ENCODE peak calls at places on chromosomes 16 and 17, in ten cellular contexts. One of them, this sample, is unnamed.

GRCh38 chr16:53999841-54000240 is 286.7 kb downstream of the IRX3 start:
- DNase-seq in H1: no peak
- DNase-seq in uterus: no peak
- DNase-seq in Peyer's patch: no peak
- DNase-seq in sigmoid colon: no peak
- DNase-seq in adrenal gland: no peak
- DNase-seq in transverse colon: no peak
- DNase-seq in A549: no peak
- DNase-seq in heart left ventricle: no peak
- DNase-seq in GM12892: no peak
- DNase-seq in this sample: no peak

GRCh38 chr16:73735018-73735417 is 561.6 kb upstream of the PSMD7 start:
- DNase-seq in H1: no peak
- DNase-seq in uterus: no peak
- DNase-seq in Peyer's patch: no peak
- DNase-seq in sigmoid colon: no peak
- DNase-seq in adrenal gland: no peak
- DNase-seq in transverse colon: no peak
- DNase-seq in A549: no peak
- DNase-seq in heart left ventricle: no peak
- DNase-seq in GM12892: no peak
- DNase-seq in this sample: no peak

GRCh38 chr16:79752421-79752820 is 151.9 kb upstream of the MAF start:
- DNase-seq in H1: no peak
- DNase-seq in uterus: no peak
- DNase-seq in Peyer's patch: no peak
- DNase-seq in sigmoid colon: no peak
- DNase-seq in adrenal gland: no peak
- DNase-seq in transverse colon: no peak
- DNase-seq in A549: no peak
- DNase-seq in heart left ventricle: no peak
- DNase-seq in GM12892: no peak
- DNase-seq in this sample: no peak

GRCh38 chr16:58098207-58099096 is 30.7 kb downstream of the CFAP20 start:
- DNase-seq in H1: no peak
- DNase-seq in uterus: no peak
- DNase-seq in Peyer's patch: no peak
- DNase-seq in sigmoid colon: peak
- DNase-seq in adrenal gland: no peak
- DNase-seq in transverse colon: no peak
- DNase-seq in A549: no peak
- DNase-seq in heart left ventricle: no peak
- DNase-seq in GM12892: no peak
- DNase-seq in this sample: no peak

GRCh38 chr16:67039260-67040020 is 10.5 kb downstream of the CBFB start:
- DNase-seq in H1: no peak
- DNase-seq in uterus: no peak
- DNase-seq in Peyer's patch: no peak
- DNase-seq in sigmoid colon: no peak
- DNase-seq in adrenal gland: no peak
- DNase-seq in transverse colon: no peak
- DNase-seq in A549: no peak
- DNase-seq in heart left ventricle: no peak
- DNase-seq in GM12892: no peak
- DNase-seq in this sample: no peak

GRCh38 chr17:79038545-79039135 is 14.7 kb downstream of the C1QTNF1 start:
- DNase-seq in H1: no peak
- DNase-seq in uterus: peak
- DNase-seq in Peyer's patch: peak
- DNase-seq in sigmoid colon: peak
- DNase-seq in adrenal gland: peak
- DNase-seq in transverse colon: no peak
- DNase-seq in A549: peak
- DNase-seq in heart left ventricle: no peak
- DNase-seq in GM12892: peak
- DNase-seq in this sample: peak

GRCh38 chr17:73340093-73340596 is 28.3 kb upstream of the CDC42EP4 start:
- DNase-seq in H1: no peak
- DNase-seq in uterus: peak
- DNase-seq in Peyer's patch: no peak
- DNase-seq in sigmoid colon: peak
- DNase-seq in adrenal gland: peak
- DNase-seq in transverse colon: peak
- DNase-seq in A549: peak
- DNase-seq in heart left ventricle: no peak
- DNase-seq in GM12892: no peak
- DNase-seq in this sample: no peak

GRCh38 chr16:75660321-75660720 is 12.7 kb downstream of the TERF2IP start:
- DNase-seq in H1: no peak
- DNase-seq in uterus: no peak
- DNase-seq in Peyer's patch: no peak
- DNase-seq in sigmoid colon: no peak
- DNase-seq in adrenal gland: peak
- DNase-seq in transverse colon: no peak
- DNase-seq in A549: no peak
- DNase-seq in heart left ventricle: no peak
- DNase-seq in GM12892: no peak
- DNase-seq in this sample: no peak

GRCh38 chr17:5198472-5198871 is 6.8 kb upstream of the ZNF594 start:
- DNase-seq in H1: no peak
- DNase-seq in uterus: no peak
- DNase-seq in Peyer's patch: no peak
- DNase-seq in sigmoid colon: no peak
- DNase-seq in adrenal gland: no peak
- DNase-seq in transverse colon: no peak
- DNase-seq in A549: no peak
- DNase-seq in heart left ventricle: no peak
- DNase-seq in GM12892: no peak
- DNase-seq in this sample: no peak

GRCh38 chr17:5203908-5204294 is 12.2 kb upstream of the ZNF594 start:
- DNase-seq in H1: no peak
- DNase-seq in uterus: no peak
- DNase-seq in Peyer's patch: no peak
- DNase-seq in sigmoid colon: no peak
- DNase-seq in adrenal gland: no peak
- DNase-seq in transverse colon: no peak
- DNase-seq in A549: no peak
- DNase-seq in heart left ventricle: no peak
- DNase-seq in GM12892: no peak
- DNase-seq in this sample: no peak

GRCh38 chr17:5203178-5203907 is 11.7 kb upstream of the ZNF594 start:
- DNase-seq in H1: no peak
- DNase-seq in uterus: no peak
- DNase-seq in Peyer's patch: no peak
- DNase-seq in sigmoid colon: no peak
- DNase-seq in adrenal gland: peak
- DNase-seq in transverse colon: no peak
- DNase-seq in A549: no peak
- DNase-seq in heart left ventricle: no peak
- DNase-seq in GM12892: no peak
- DNase-seq in this sample: no peak

GRCh38 chr17:5201011-5201410 is 9.3 kb upstream of the ZNF594 start:
- DNase-seq in H1: no peak
- DNase-seq in uterus: no peak
- DNase-seq in Peyer's patch: no peak
- DNase-seq in sigmoid colon: no peak
- DNase-seq in adrenal gland: no peak
- DNase-seq in transverse colon: no peak
- DNase-seq in A549: no peak
- DNase-seq in heart left ventricle: no peak
- DNase-seq in GM12892: no peak
- DNase-seq in this sample: no peak

DNA sequence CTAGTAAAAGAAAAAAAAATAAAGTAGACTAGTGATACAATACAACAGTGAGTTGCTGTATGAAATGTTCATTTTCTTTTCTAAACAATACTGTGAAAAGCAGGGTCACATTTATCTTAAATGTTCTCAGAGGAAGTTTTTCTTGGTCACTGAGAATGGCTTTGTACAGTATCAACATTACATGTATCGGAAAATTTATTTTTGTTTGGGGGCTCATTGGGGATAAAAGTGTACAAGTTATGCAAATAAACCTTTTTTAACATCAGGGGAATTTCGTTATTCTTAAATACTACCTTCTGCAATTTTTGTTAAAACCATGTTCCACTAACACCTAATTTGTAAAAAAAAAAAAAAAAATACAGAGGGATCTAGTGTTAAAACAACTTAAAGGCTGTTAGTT is 8.7 kb upstream of the ZNF594 start:
- DNase-seq in H1: no peak
- DNase-seq in uterus: no peak
- DNase-seq in Peyer's patch: no peak
- DNase-seq in sigmoid colon: no peak
- DNase-seq in adrenal gland: no peak
- DNase-seq in transverse colon: no peak
- DNase-seq in A549: no peak
- DNase-seq in heart left ventricle: no peak
- DNase-seq in GM12892: no peak
- DNase-seq in this sample: no peak
- TF ChIP-seq POLR2A in H1: no peak
- TF ChIP-seq POLR2A in uterus: no peak
- TF ChIP-seq POLR2A in Peyer's patch: no peak
- TF ChIP-seq POLR2A in sigmoid colon: no peak
- TF ChIP-seq POLR2A in adrenal gland: no peak
- TF ChIP-seq POLR2A in transverse colon: no peak
- TF ChIP-seq POLR2A in A549: no peak
- TF ChIP-seq POLR2A in heart left ventricle: no peak
- TF ChIP-seq POLR2A in GM12892: no peak
- TF ChIP-seq POLR2A in this sample: no peak

DNA sequence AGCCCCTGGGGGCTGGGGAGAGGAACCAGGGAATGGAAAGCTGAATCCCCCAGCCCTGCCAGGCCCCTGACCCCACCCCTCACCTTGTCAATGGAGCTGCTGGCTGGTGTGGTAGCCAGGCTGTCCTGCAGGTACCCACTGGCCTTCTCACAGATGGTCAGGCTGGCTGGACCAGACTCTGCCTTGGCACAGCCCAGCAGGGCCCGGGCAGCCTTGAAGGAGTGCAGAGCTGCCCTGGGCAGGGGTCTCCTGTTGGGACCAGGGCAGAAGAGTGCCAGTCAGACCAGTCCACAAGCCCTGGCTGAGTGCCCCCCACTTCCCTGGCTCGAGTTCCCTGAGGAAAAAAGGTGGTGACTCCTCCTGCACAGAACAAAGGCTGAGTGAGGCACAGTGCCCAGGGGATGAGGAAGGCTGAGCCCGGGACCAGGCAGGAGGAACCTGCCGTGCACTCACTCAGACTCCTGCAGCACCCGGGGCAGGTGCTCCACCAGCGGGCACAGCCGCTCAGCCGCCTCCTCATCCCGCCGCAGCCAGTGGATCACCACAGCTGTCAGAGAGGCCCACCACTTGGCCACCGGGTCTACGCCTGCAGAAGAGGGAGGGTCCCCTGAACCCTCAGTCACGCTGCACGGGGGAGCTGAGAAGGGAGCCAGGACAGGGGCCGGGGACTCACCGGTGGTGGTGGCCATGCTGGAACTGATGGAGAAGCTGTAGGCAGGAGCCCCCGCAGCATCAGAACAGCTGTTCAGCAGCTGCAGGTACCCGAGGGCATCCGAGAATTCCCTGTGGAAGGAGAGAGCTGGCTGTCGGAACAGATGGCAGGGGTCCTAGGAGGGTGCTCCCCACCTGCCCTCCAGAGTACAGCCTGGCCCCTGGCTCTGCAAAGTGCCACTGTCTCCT is 22.4 kb downstream of the SREBF1 start:
- DNase-seq in H1: no peak
- DNase-seq in uterus: no peak
- DNase-seq in Peyer's patch: no peak
- DNase-seq in sigmoid colon: no peak
- DNase-seq in adrenal gland: peak
- DNase-seq in transverse colon: no peak
- DNase-seq in A549: no peak
- DNase-seq in heart left ventricle: no peak
- DNase-seq in GM12892: no peak
- DNase-seq in this sample: no peak
- TF ChIP-seq POLR2A in H1: no peak
- TF ChIP-seq POLR2A in uterus: no peak
- TF ChIP-seq POLR2A in Peyer's patch: no peak
- TF ChIP-seq POLR2A in sigmoid colon: no peak
- TF ChIP-seq POLR2A in adrenal gland: no peak
- TF ChIP-seq POLR2A in transverse colon: no peak
- TF ChIP-seq POLR2A in A549: no peak
- TF ChIP-seq POLR2A in heart left ventricle: no peak
- TF ChIP-seq POLR2A in GM12892: no peak
- TF ChIP-seq POLR2A in this sample: no peak

GRCh38 chr17:57862410-57862989 is 12.7 kb upstream of the MRPS23 start:
- DNase-seq in H1: no peak
- DNase-seq in uterus: peak
- DNase-seq in Peyer's patch: no peak
- DNase-seq in sigmoid colon: no peak
- DNase-seq in adrenal gland: no peak
- DNase-seq in transverse colon: no peak
- DNase-seq in A549: no peak
- DNase-seq in heart left ventricle: no peak
- DNase-seq in GM12892: no peak
- DNase-seq in this sample: no peak

GRCh38 chr17:57860414-57860999 is 10.7 kb upstream of the MRPS23 start:
- DNase-seq in H1: no peak
- DNase-seq in uterus: no peak
- DNase-seq in Peyer's patch: no peak
- DNase-seq in sigmoid colon: no peak
- DNase-seq in adrenal gland: no peak
- DNase-seq in transverse colon: no peak
- DNase-seq in A549: no peak
- DNase-seq in heart left ventricle: peak
- DNase-seq in GM12892: no peak
- DNase-seq in this sample: no peak

GRCh38 chr17:57861000-57861736 is 11.3 kb upstream of the MRPS23 start:
- DNase-seq in H1: peak
- DNase-seq in uterus: no peak
- DNase-seq in Peyer's patch: peak
- DNase-seq in sigmoid colon: peak
- DNase-seq in adrenal gland: peak
- DNase-seq in transverse colon: peak
- DNase-seq in A549: peak
- DNase-seq in heart left ventricle: peak
- DNase-seq in GM12892: no peak
- DNase-seq in this sample: no peak

GRCh38 chr17:57862990-57863667 is 13.3 kb upstream of the MRPS23 start:
- DNase-seq in H1: no peak
- DNase-seq in uterus: peak
- DNase-seq in Peyer's patch: no peak
- DNase-seq in sigmoid colon: peak
- DNase-seq in adrenal gland: no peak
- DNase-seq in transverse colon: no peak
- DNase-seq in A549: no peak
- DNase-seq in heart left ventricle: no peak
- DNase-seq in GM12892: no peak
- DNase-seq in this sample: no peak

DNA sequence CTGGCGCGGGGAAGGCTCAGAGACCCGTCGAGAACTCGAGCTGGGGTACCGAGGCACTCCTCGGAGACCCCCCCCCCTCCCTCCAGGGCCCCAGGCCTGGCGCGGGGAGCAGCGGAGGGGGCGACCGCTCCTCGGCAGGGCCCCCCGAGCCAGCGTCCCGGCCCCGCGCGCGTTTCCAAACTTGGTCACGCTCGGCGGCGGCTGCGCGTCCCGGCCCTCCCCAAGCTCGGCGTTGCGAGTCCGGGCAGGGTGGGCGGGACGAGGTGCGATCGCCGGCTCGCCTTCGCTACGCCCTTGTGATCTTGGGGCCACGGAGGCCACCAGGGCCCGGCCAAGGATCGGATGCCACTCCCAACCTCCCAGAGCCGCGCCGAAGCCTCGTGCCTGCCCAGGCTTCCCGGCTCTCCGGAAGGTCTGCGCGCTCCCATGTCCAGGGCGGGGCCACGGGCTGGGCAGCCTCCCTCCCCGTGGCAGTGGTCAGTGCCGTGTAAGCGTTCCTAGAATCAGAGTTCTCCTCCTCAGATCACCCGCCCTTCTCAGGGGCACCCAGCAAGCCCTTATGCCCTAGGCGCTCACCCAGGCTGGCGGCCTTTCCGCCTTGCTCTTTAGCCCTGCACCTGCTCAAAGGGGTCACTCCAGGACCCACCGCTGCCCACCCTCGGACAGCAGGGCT is 12.0 kb upstream of the MRPS23 start:
- DNase-seq in H1: peak
- DNase-seq in uterus: peak
- DNase-seq in Peyer's patch: peak
- DNase-seq in sigmoid colon: peak
- DNase-seq in adrenal gland: peak
- DNase-seq in transverse colon: peak
- DNase-seq in A549: peak
- DNase-seq in heart left ventricle: peak
- DNase-seq in GM12892: no peak
- DNase-seq in this sample: peak
- TF ChIP-seq POLR2A in H1: no peak
- TF ChIP-seq POLR2A in uterus: no peak
- TF ChIP-seq POLR2A in Peyer's patch: no peak
- TF ChIP-seq POLR2A in sigmoid colon: peak
- TF ChIP-seq POLR2A in adrenal gland: peak
- TF ChIP-seq POLR2A in transverse colon: no peak
- TF ChIP-seq POLR2A in A549: no peak
- TF ChIP-seq POLR2A in heart left ventricle: peak
- TF ChIP-seq POLR2A in GM12892: no peak
- TF ChIP-seq POLR2A in this sample: peak

DNA sequence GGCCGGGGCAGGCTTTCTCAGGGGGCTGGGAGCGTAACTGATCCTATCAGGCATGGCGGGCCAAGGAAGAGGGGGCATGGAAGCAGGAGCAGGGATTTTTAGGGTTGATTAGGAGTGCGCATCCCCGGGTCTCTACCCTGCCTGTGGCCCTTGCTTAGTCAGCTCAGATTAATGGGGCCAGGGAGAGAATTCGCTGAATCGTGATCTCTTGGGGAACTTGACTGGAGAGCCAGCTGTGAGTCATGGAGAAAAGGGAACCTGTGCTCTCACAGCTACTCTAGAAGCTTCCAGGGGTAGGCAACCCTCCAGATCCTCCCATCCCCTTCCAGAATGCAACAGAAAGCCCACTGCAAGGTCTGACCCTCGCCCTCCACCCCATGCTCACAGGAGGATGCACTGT is 3.6 kb downstream of the FOXN1 start:
- DNase-seq in H1: no peak
- DNase-seq in uterus: no peak
- DNase-seq in Peyer's patch: no peak
- DNase-seq in sigmoid colon: no peak
- DNase-seq in adrenal gland: no peak
- DNase-seq in transverse colon: no peak
- DNase-seq in A549: no peak
- DNase-seq in heart left ventricle: no peak
- DNase-seq in GM12892: no peak
- DNase-seq in this sample: no peak
- TF ChIP-seq POLR2A in H1: no peak
- TF ChIP-seq POLR2A in uterus: no peak
- TF ChIP-seq POLR2A in Peyer's patch: no peak
- TF ChIP-seq POLR2A in sigmoid colon: no peak
- TF ChIP-seq POLR2A in adrenal gland: no peak
- TF ChIP-seq POLR2A in transverse colon: no peak
- TF ChIP-seq POLR2A in A549: no peak
- TF ChIP-seq POLR2A in heart left ventricle: no peak
- TF ChIP-seq POLR2A in GM12892: no peak
- TF ChIP-seq POLR2A in this sample: no peak

This sample was measured in tibial nerve.